ENCODE peak calls at places on chromosomes 16 and 17, in seven cellular contexts. K is mesenchymal stem cell, A is trophoblast cell, T is H9, X is neuronal stem cell, L is mesendoderm, I is H1. M is an unnamed sample.

GRCh38 chr17:36461330-36462110 is 25.0 kb upstream of the ZNHIT3 start:
- DNase-seq in T (no peak), L (no peak), A (no peak), X (no peak), K (no peak), I (no peak), M (no peak)

GRCh38 chr17:46163316-46163715 is 29.9 kb downstream of the KANSL1 start:
- DNase-seq in I (no peak), K (no peak), T (no peak), L (no peak), X (no peak), A (no peak), M (no peak)

GRCh38 chr17:45942284-45942683 is 47.9 kb downstream of the MAPT start:
- DNase-seq in L (no peak), K (no peak), A (no peak), T (no peak), I (no peak), X (no peak), M (no peak)

GRCh38 chr16:86663691-86664517 is 85.6 kb downstream of the FOXL1 start:
- DNase-seq in K (peak), A (no peak), T (no peak), L (no peak), X (no peak), I (no peak), M (peak)

GRCh38 chr16:86512860-86513470 is 2.6 kb downstream of the FOXF1 start:
- DNase-seq in K (peak), A (no peak), T (peak), L (peak), X (peak), I (no peak), M (peak)

GRCh38 chr16:49839462-49839825 is 16.5 kb downstream of the ZNF423 start:
- DNase-seq in K (no peak), X (no peak), T (no peak), A (no peak), I (no peak), L (no peak), M (no peak)

GRCh38 chr17:44314031-44314430 is 5.6 kb downstream of the RUNDC3A start:
- DNase-seq in T (no peak), K (no peak), A (no peak), L (no peak), X (no peak), I (no peak), M (no peak)

GRCh38 chr17:68498479-68499326 is 13.5 kb upstream of the PRKAR1A start:
- DNase-seq in L (no peak), A (no peak), T (no peak), I (no peak), X (no peak), K (no peak), M (no peak)

GRCh38 chr16:4356820-4357219 is 5.7 kb upstream of the PAM16 start:
- DNase-seq in A (no peak), T (no peak), I (no peak), K (no peak), L (no peak), X (no peak), M (no peak)

DNA sequence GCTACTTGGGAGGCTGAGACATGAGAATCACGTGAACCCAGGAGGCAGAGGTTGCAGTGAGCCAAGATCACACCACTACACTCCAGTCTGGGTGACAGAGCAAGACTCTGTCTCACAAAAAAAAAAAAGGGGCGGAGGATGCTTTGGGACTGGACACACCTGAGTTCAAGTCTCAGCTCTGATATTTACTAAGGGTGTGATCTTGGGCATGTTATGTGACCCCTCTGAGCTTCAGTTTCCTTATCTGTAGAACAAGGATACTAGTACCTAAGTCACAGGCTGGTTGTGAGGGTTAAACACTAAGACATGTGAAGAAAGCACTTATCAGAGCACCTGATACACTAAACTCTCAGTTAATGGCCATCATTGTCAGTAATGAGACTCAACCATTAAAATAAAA is 25.9 kb downstream of the HOXB1 start:
- DNase-seq in X (no peak), T (no peak), I (no peak), K (no peak), A (no peak), L (no peak), M (no peak)
- H3K4ac ChIP-seq in X (no peak), T (no peak), I (no peak), K (no peak), A (no peak), L (no peak), M (no peak)

GRCh38 chr17:14547556-14547955 is 246.7 kb downstream of the HS3ST3B1 start:
- DNase-seq in A (no peak), X (no peak), I (no peak), T (no peak), K (no peak), L (no peak), M (no peak)

GRCh38 chr17:14547016-14547415 is 246.1 kb downstream of the HS3ST3B1 start:
- DNase-seq in A (no peak), L (no peak), K (no peak), I (no peak), T (no peak), X (no peak), M (no peak)

GRCh38 chr17:14545156-14545906 is 244.4 kb downstream of the HS3ST3B1 start:
- DNase-seq in T (no peak), L (peak), I (no peak), A (peak), K (no peak), X (no peak), M (no peak)

DNA sequence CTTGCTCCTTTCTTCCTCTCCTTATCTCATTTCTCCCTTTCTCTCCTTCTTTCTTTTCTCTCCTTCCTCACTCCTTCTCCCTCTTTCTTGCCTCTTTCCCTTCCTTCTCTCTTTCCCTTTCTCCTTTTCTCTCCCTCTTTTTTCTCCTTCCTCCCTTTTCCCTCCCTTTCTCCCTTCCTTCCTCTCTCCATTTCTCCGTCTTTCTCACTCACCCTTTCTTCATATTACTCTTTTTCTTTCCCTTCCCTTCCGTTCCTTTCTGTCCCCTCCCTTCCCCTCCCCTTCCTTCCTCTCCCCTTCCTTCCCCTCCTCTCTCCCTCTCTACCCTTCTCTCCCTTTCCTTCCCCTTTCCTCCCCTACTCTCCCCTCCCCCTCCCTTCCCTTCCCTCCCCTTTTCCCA is 240.8 kb downstream of the HS3ST3B1 start:
- DNase-seq in L (no peak), X (no peak), A (no peak), K (no peak), I (no peak), T (no peak), M (no peak)
- H3K4ac ChIP-seq in L (no peak), X (no peak), A (no peak), K (no peak), I (no peak), T (no peak), M (no peak)

GRCh38 chr17:9204623-9205329 is 183.5 kb downstream of the NTN1 start:
- DNase-seq in X (no peak), A (no peak), K (no peak), I (no peak), L (no peak), T (no peak), M (no peak)
- H3K4ac ChIP-seq in X (no peak), A (no peak), K (no peak), I (no peak), L (no peak), T (no peak), M (no peak)

DNA sequence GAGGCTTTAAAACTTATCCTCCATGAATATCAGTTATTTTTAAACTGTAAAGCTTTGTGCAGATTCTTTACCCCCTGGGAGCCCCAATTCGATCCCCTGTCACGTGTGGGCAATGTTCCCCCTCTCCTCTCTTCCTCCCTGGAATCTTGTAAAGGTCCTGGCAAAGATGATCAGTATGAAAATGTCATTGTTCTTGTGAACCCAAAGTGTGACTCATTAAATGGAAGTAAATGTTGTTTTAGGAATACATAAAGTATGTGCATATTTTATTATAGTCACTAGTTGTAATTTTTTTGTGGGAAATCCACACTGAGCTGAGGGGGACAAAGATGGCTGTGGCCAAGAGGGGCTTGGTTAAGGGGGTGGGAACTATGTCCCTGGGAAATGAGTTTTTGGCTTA is 2.3 kb downstream of the CCL11 start:
- DNase-seq in L (no peak), I (no peak), X (no peak), A (no peak), K (no peak), T (no peak), M (no peak)
- H3K4ac ChIP-seq in L (no peak), I (no peak), X (no peak), A (no peak), K (no peak), T (no peak), M (no peak)

GRCh38 chr16:79209308-79209707 is 391.2 kb downstream of the MAF start:
- DNase-seq in L (no peak), I (no peak), A (no peak), X (no peak), K (no peak), T (no peak), M (no peak)

GRCh38 chr16:79210629-79211028 is 389.9 kb downstream of the MAF start:
- DNase-seq in T (no peak), I (no peak), X (no peak), K (no peak), A (no peak), L (no peak), M (no peak)

GRCh38 chr16:79213214-79213613 is 387.3 kb downstream of the MAF start:
- DNase-seq in T (no peak), L (no peak), I (no peak), K (no peak), X (no peak), A (peak), M (no peak)

GRCh38 chr16:79212114-79212791 is 388.3 kb downstream of the MAF start:
- DNase-seq in T (no peak), L (no peak), I (no peak), K (no peak), X (peak), A (no peak), M (no peak)

GRCh38 chr16:79211581-79211980 is 389.0 kb downstream of the MAF start:
- DNase-seq in K (no peak), X (no peak), T (no peak), A (no peak), L (no peak), I (no peak), M (no peak)
- H3K4ac ChIP-seq in K (no peak), X (no peak), T (no peak), A (no peak), L (no peak), I (no peak), M (no peak)